ENCODE peak calls at places on chromosome 20, in eight cellular contexts. One of them, this sample, is unnamed.

GRCh38 chr20:32478576-32478975 is 106.6 kb downstream of the NOL4L start:
- DNase-seq in SW 1271: no peak
- DNase-seq in activated CD4-positive, alpha-beta memory T cell treated with anti-CD3 and anti-CD28 coated beads, Interleukin-2, amount 10 ng/mL, durations not matched to agents 7 days and 5 days: no peak
- DNase-seq in AG09319: no peak
- DNase-seq in adipocyte: no peak
- DNase-seq in HEK293T: no peak
- DNase-seq in T-helper 2 cell: no peak
- DNase-seq in activated gamma-delta T cell treated with anti-CD3 and anti-CD28 coated beads, Interleukin-2, amount 50 U/mL, for 16 hours: no peak
- DNase-seq in this sample: no peak

GRCh38 chr20:44702776-44703175 is 12.4 kb upstream of the CCN5 start:
- DNase-seq in activated CD4-positive, alpha-beta memory T cell treated with anti-CD3 and anti-CD28 coated beads, Interleukin-2, amount 10 ng/mL, durations not matched to agents 7 days and 5 days: no peak
- DNase-seq in activated gamma-delta T cell treated with anti-CD3 and anti-CD28 coated beads, Interleukin-2, amount 50 U/mL, for 16 hours: no peak
- DNase-seq in adipocyte: peak; percentile 79
- DNase-seq in HEK293T: no peak
- DNase-seq in AG09319: peak; percentile 89
- DNase-seq in SW 1271: no peak
- DNase-seq in T-helper 2 cell: no peak
- DNase-seq in this sample: peak; percentile 70

GRCh38 chr20:48787861-48788375 is 39.9 kb downstream of the PREX1 start:
- DNase-seq in HEK293T: no peak
- DNase-seq in adipocyte: peak; percentile 73
- DNase-seq in AG09319: peak; percentile 24
- DNase-seq in SW 1271: no peak
- DNase-seq in activated gamma-delta T cell treated with anti-CD3 and anti-CD28 coated beads, Interleukin-2, amount 50 U/mL, for 16 hours: no peak
- DNase-seq in T-helper 2 cell: no peak
- DNase-seq in activated CD4-positive, alpha-beta memory T cell treated with anti-CD3 and anti-CD28 coated beads, Interleukin-2, amount 10 ng/mL, durations not matched to agents 7 days and 5 days: no peak
- DNase-seq in this sample: peak; percentile 42

GRCh38 chr20:11296951-11297350 is 620.7 kb upstream of the BTBD3 start:
- DNase-seq in SW 1271: no peak
- DNase-seq in activated gamma-delta T cell treated with anti-CD3 and anti-CD28 coated beads, Interleukin-2, amount 50 U/mL, for 16 hours: no peak
- DNase-seq in adipocyte: peak; percentile 13
- DNase-seq in activated CD4-positive, alpha-beta memory T cell treated with anti-CD3 and anti-CD28 coated beads, Interleukin-2, amount 10 ng/mL, durations not matched to agents 7 days and 5 days: no peak
- DNase-seq in T-helper 2 cell: no peak
- DNase-seq in HEK293T: no peak
- DNase-seq in AG09319: no peak
- DNase-seq in this sample: no peak

GRCh38 chr20:62258499-62259293 is 20.4 kb downstream of the OSBPL2 start:
- DNase-seq in adipocyte: peak; percentile 70
- DNase-seq in activated gamma-delta T cell treated with anti-CD3 and anti-CD28 coated beads, Interleukin-2, amount 50 U/mL, for 16 hours: no peak
- DNase-seq in AG09319: peak; percentile 37
- DNase-seq in HEK293T: no peak
- DNase-seq in activated CD4-positive, alpha-beta memory T cell treated with anti-CD3 and anti-CD28 coated beads, Interleukin-2, amount 10 ng/mL, durations not matched to agents 7 days and 5 days: no peak
- DNase-seq in SW 1271: no peak
- DNase-seq in T-helper 2 cell: no peak
- DNase-seq in this sample: peak; percentile 32

GRCh38 chr20:31869942-31870702 is at the start of the genes DUSP15 and TTLL9:
- DNase-seq in HEK293T: peak; percentile 46
- DNase-seq in SW 1271: peak; percentile 52
- DNase-seq in activated CD4-positive, alpha-beta memory T cell treated with anti-CD3 and anti-CD28 coated beads, Interleukin-2, amount 10 ng/mL, durations not matched to agents 7 days and 5 days: no peak
- DNase-seq in AG09319: no peak
- DNase-seq in adipocyte: peak; percentile 39
- DNase-seq in T-helper 2 cell: no peak
- DNase-seq in activated gamma-delta T cell treated with anti-CD3 and anti-CD28 coated beads, Interleukin-2, amount 50 U/mL, for 16 hours: no peak
- DNase-seq in this sample: no peak

GRCh38 chr20:14481863-14482262 is 144.5 kb upstream of the FLRT3 start:
- DNase-seq in HEK293T: no peak
- DNase-seq in T-helper 2 cell: no peak
- DNase-seq in AG09319: peak; percentile 18
- DNase-seq in activated gamma-delta T cell treated with anti-CD3 and anti-CD28 coated beads, Interleukin-2, amount 50 U/mL, for 16 hours: no peak
- DNase-seq in adipocyte: peak; percentile 75
- DNase-seq in activated CD4-positive, alpha-beta memory T cell treated with anti-CD3 and anti-CD28 coated beads, Interleukin-2, amount 10 ng/mL, durations not matched to agents 7 days and 5 days: no peak
- DNase-seq in SW 1271: no peak
- DNase-seq in this sample: no peak

GRCh38 chr20:47274449-47275108 is 81.9 kb downstream of the ZMYND8 start:
- DNase-seq in HEK293T: no peak
- DNase-seq in T-helper 2 cell: no peak
- DNase-seq in AG09319: peak; percentile 82
- DNase-seq in activated gamma-delta T cell treated with anti-CD3 and anti-CD28 coated beads, Interleukin-2, amount 50 U/mL, for 16 hours: no peak
- DNase-seq in activated CD4-positive, alpha-beta memory T cell treated with anti-CD3 and anti-CD28 coated beads, Interleukin-2, amount 10 ng/mL, durations not matched to agents 7 days and 5 days: peak; percentile 30
- DNase-seq in SW 1271: peak; percentile 89
- DNase-seq in adipocyte: peak; percentile 92
- DNase-seq in this sample: no peak

GRCh38 chr20:31542201-31542842 is 28.1 kb downstream of the HM13 start:
- DNase-seq in SW 1271: peak; percentile 84
- DNase-seq in activated CD4-positive, alpha-beta memory T cell treated with anti-CD3 and anti-CD28 coated beads, Interleukin-2, amount 10 ng/mL, durations not matched to agents 7 days and 5 days: peak; percentile 23
- DNase-seq in activated gamma-delta T cell treated with anti-CD3 and anti-CD28 coated beads, Interleukin-2, amount 50 U/mL, for 16 hours: peak; percentile 14
- DNase-seq in AG09319: no peak
- DNase-seq in T-helper 2 cell: no peak
- DNase-seq in adipocyte: peak; percentile 40
- DNase-seq in HEK293T: no peak
- DNase-seq in this sample: no peak

GRCh38 chr20:63854766-63855362 is 6.4 kb upstream of the ABHD16B start:
- DNase-seq in activated CD4-positive, alpha-beta memory T cell treated with anti-CD3 and anti-CD28 coated beads, Interleukin-2, amount 10 ng/mL, durations not matched to agents 7 days and 5 days: no peak
- DNase-seq in AG09319: no peak
- DNase-seq in adipocyte: peak; percentile 10
- DNase-seq in T-helper 2 cell: no peak
- DNase-seq in activated gamma-delta T cell treated with anti-CD3 and anti-CD28 coated beads, Interleukin-2, amount 50 U/mL, for 16 hours: no peak
- DNase-seq in SW 1271: no peak
- DNase-seq in HEK293T: no peak
- DNase-seq in this sample: no peak